ENCODE peak calls at places on chromosomes 12 and 14, in six cellular contexts. Y is IMR-90, F is right lobe of liver, E is A549, B is suprapubic skin, A is GM12892. C is an unnamed sample.

GRCh38 chr12:64821116-64821630 is 3.3 kb upstream of the TBC1D30 start:
- DNase-seq in Y (no peak), F (no peak), E (no peak), B (no peak), A (no peak), C (no peak)

GRCh38 chr14:38197761-38198345 is 9.9 kb upstream of the SSTR1 start:
- DNase-seq in Y (peak), F (no peak), E (no peak), B (no peak), A (no peak), C (no peak)

GRCh38 chr12:95674631-95675030 is 115.9 kb downstream of the NTN4 start:
- DNase-seq in Y (no peak), F (no peak), E (no peak), B (no peak), A (no peak), C (no peak)

GRCh38 chr12:100692502-100692901 is 102.1 kb upstream of the ANO4 start:
- DNase-seq in Y (no peak), F (no peak), E (no peak), B (no peak), A (no peak), C (no peak)

GRCh38 chr14:67943947-67944346 is 124.4 kb downstream of the RAD51B start:
- DNase-seq in Y (peak), F (no peak), E (peak), B (peak), A (peak), C (peak)

GRCh38 chr14:68819260-68819691 is 26.4 kb upstream of the ZFP36L1 start:
- DNase-seq in Y (peak), F (peak), E (peak), B (no peak), A (no peak), C (peak)

GRCh38 chr14:100576091-100577085 is 10.8 kb downstream of the BEGAIN start:
- DNase-seq in Y (no peak), F (peak), E (no peak), B (peak), A (no peak), C (no peak)

GRCh38 chr12:82659343-82660207 is 27.1 kb upstream of the TMTC2 start:
- DNase-seq in Y (no peak), F (peak), E (no peak), B (no peak), A (no peak), C (no peak)

GRCh38 chr12:85951823-85952222 is 77.7 kb downstream of the NTS start:
- DNase-seq in Y (peak), F (no peak), E (peak), B (no peak), A (no peak), C (no peak)

GRCh38 chr14:72594099-72594901 is 299.6 kb downstream of the DPF3 start:
- DNase-seq in Y (no peak), F (no peak), E (no peak), B (no peak), A (no peak), C (no peak)

GRCh38 chr12:129928643-129929042 is 24.8 kb upstream of the TMEM132D start:
- DNase-seq in Y (no peak), F (no peak), E (no peak), B (no peak), A (no peak), C (no peak)

GRCh38 chr14:27370775-27371174 is 772.9 kb upstream of the NOVA1 start:
- DNase-seq in Y (no peak), F (no peak), E (no peak), B (no peak), A (no peak), C (no peak)

GRCh38 chr12:132427177-132427725 is 62.7 kb upstream of the FBRSL1 start:
- DNase-seq in Y (no peak), F (no peak), E (peak), B (no peak), A (no peak), C (no peak)

GRCh38 chr14:51609987-51610283 is 41.8 kb upstream of the FRMD6 start:
- DNase-seq in Y (peak), F (no peak), E (peak), B (no peak), A (no peak), C (no peak)

GRCh38 chr12:52349196-52349595 is 18.1 kb downstream of the KRT85 start:
- DNase-seq in Y (peak), F (no peak), E (no peak), B (no peak), A (no peak), C (no peak)

GRCh38 chr14:88323086-88323519 is at the start of gene KCNK10:
- DNase-seq in Y (no peak), F (no peak), E (no peak), B (no peak), A (no peak), C (no peak)

GRCh38 chr14:68910540-68910939 is 68.6 kb downstream of the ACTN1 start:
- DNase-seq in Y (peak), F (no peak), E (no peak), B (no peak), A (no peak), C (no peak)

GRCh38 chr12:15336772-15337553 is 14.7 kb downstream of the PTPRO start:
- DNase-seq in Y (peak), F (no peak), E (peak), B (no peak), A (no peak), C (no peak)

GRCh38 chr14:100878271-100879146 is 25.0 kb downstream of the RTL1 start:
- DNase-seq in Y (no peak), F (peak), E (no peak), B (no peak), A (no peak), C (no peak)

GRCh38 chr12:69000540-69001243 is 67.7 kb upstream of the CPM start:
- DNase-seq in Y (peak), F (no peak), E (no peak), B (no peak), A (no peak), C (no peak)

GRCh38 chr14:35341454-35342159 is 49.4 kb downstream of the PSMA6 start:
- DNase-seq in Y (peak), F (peak), E (peak), B (peak), A (no peak), C (peak)

GRCh38 chr12:50988051-50988450 is 35.7 kb downstream of the HIGD1C start:
- DNase-seq in Y (peak), F (no peak), E (no peak), B (no peak), A (no peak), C (no peak)

GRCh38 chr12:123032736-123033391 is 52.4 kb downstream of the ARL6IP4 start:
- DNase-seq in Y (no peak), F (peak), E (no peak), B (no peak), A (no peak), C (no peak)

GRCh38 chr12:2355198-2355597 is 302.4 kb downstream of the CACNA1C start:
- DNase-seq in Y (no peak), F (no peak), E (no peak), B (no peak), A (no peak), C (no peak)

GRCh38 chr12:71981149-71981548 is 42.5 kb downstream of the TPH2 start:
- DNase-seq in Y (peak), F (no peak), E (no peak), B (no peak), A (no peak), C (no peak)

GRCh38 chr12:40156031-40156764 is 50.3 kb upstream of the SLC2A13 start:
- DNase-seq in Y (no peak), F (no peak), E (no peak), B (no peak), A (no peak), C (no peak)

GRCh38 chr12:101733166-101733565 is 6.1 kb downstream of the SYCP3 start:
- DNase-seq in Y (no peak), F (no peak), E (no peak), B (no peak), A (no peak), C (no peak)

GRCh38 chr12:92879698-92880322 is 49.3 kb downstream of the EEA1 start:
- DNase-seq in Y (no peak), F (no peak), E (no peak), B (no peak), A (no peak), C (no peak)

GRCh38 chr12:53806689-53807088 is 54.9 kb upstream of the CISTR start:
- DNase-seq in Y (peak), F (no peak), E (no peak), B (no peak), A (no peak), C (no peak)

GRCh38 chr12:50271724-50272247 is 11.5 kb downstream of the LIMA1 start:
- DNase-seq in Y (peak), F (no peak), E (no peak), B (no peak), A (no peak), C (no peak)

GRCh38 chr12:18753481-18754117 is 15.7 kb downstream of the CAPZA3 start:
- DNase-seq in Y (peak), F (peak), E (no peak), B (no peak), A (no peak), C (no peak)

GRCh38 chr12:49092086-49092815 is 2.4 kb downstream of the DHH start:
- DNase-seq in Y (peak), F (peak), E (peak), B (no peak), A (peak), C (no peak)

GRCh38 chr14:78091361-78091760 is 78.8 kb upstream of the NRXN3 start:
- DNase-seq in Y (no peak), F (no peak), E (no peak), B (no peak), A (no peak), C (no peak)

GRCh38 chr12:94240171-94240570 is 91.8 kb downstream of the PLXNC1 start:
- DNase-seq in Y (no peak), F (no peak), E (no peak), B (no peak), A (no peak), C (no peak)

GRCh38 chr12:14410841-14411569 is 45.5 kb downstream of the ATF7IP start:
- DNase-seq in Y (no peak), F (no peak), E (no peak), B (no peak), A (no peak), C (no peak)

DNA sequence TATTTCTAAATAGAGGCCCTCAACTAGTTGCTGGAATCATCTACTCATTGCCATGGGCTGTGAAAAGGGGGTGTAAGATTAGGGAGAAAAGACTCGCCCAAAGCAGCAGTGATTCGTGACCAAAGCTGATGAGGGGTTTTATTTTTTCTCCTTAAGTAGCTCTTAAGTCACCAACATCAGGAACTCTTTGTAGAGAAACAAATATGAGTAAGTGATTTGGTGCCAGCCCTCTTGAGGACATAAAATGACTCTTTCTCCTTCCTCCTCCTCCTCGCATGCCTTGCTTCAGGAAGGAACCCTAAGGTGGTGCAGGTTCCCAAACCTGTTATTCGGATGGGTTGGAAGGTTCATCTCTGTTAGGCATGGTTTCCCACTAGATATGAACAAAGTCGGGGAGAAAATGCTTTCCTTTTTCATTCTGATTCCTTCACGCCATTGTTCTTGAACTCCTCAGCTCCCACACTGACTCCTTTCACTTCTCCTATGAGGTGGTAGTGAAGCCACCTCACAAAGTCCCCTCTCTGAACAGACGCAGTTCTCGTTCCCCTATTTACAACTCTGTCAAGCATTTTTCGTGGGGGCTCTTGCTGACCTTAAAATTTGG is 113.4 kb downstream of the ETV6 start:
- DNase-seq in Y (no peak), F (no peak), E (no peak), B (no peak), A (no peak), C (no peak)
- TF ChIP-seq POLR2A in Y (no peak), F (no peak), E (no peak), B (no peak), A (peak), C (no peak)

GRCh38 chr14:101899263-101899662 is 65.1 kb upstream of the DYNC1H1 start:
- DNase-seq in Y (no peak), F (no peak), E (no peak), B (no peak), A (no peak), C (no peak)
- TF ChIP-seq POLR2A in Y (no peak), F (no peak), E (no peak), B (no peak), A (no peak), C (no peak)

GRCh38 chr14:58866386-58866785 is 228.6 kb downstream of the DACT1 start:
- DNase-seq in Y (no peak), F (no peak), E (peak), B (no peak), A (no peak), C (no peak)
- TF ChIP-seq POLR2A in Y (no peak), F (no peak), E (no peak), B (no peak), A (no peak), C (no peak)

GRCh38 chr14:20998674-20999366 is at the start of gene SLC39A2:
- DNase-seq in Y (peak), F (no peak), E (no peak), B (peak), A (no peak), C (peak)
- TF ChIP-seq POLR2A in Y (no peak), F (no peak), E (no peak), B (no peak), A (no peak), C (no peak)

C was measured in H54.